ENCODE peak calls at places on chromosomes 4 and X, in six cellular contexts. B, K, L, U, M and O are unnamed samples.

GRCh38 chrX:39609941-39610340 is 487.8 kb downstream of the BCOR start:
- DNase-seq in B (no peak), K (no peak), L (no peak), U (no peak), M (no peak), O (no peak)

GRCh38 chrX:130669233-130669632 is 233.8 kb downstream of the ENOX2 start:
- DNase-seq in B (no peak), K (no peak), L (no peak), U (no peak), M (no peak), O (no peak)

GRCh38 chrX:53281321-53281822 is at the start of gene IQSEC2:
- DNase-seq in B (no peak), K (peak), L (no peak), U (peak), M (no peak), O (peak)

GRCh38 chr4:163638909-163639308 is 144.4 kb downstream of the TMA16 start:
- DNase-seq in B (no peak), K (no peak), L (no peak), U (no peak), M (no peak), O (no peak)

GRCh38 chr4:139973015-139973414 is 181.0 kb downstream of the MAML3 start:
- DNase-seq in B (no peak), K (no peak), L (no peak), U (no peak), M (no peak), O (no peak)

GRCh38 chr4:6929735-6930464 is 20.3 kb downstream of the TBC1D14 start:
- DNase-seq in B (no peak), K (no peak), L (no peak), U (no peak), M (peak), O (no peak)

GRCh38 chr4:127852661-127853060 is 28.0 kb upstream of the PLK4 start:
- DNase-seq in B (no peak), K (no peak), L (no peak), U (no peak), M (no peak), O (no peak)

GRCh38 chr4:167025651-167026050 is 208.6 kb downstream of the SPOCK3 start:
- DNase-seq in B (no peak), K (no peak), L (no peak), U (no peak), M (peak), O (no peak)

GRCh38 chr4:82284475-82284857 is 89.3 kb downstream of the HNRNPD start:
- DNase-seq in B (no peak), K (no peak), L (no peak), U (no peak), M (no peak), O (no peak)

GRCh38 chrX:2710041-2710471 is 19.0 kb downstream of the CD99 start:
- DNase-seq in B (no peak), K (peak), L (no peak), U (no peak), M (no peak), O (peak)

GRCh38 chrX:106742193-106742592 is 15.7 kb downstream of the RNF128 start:
- DNase-seq in B (no peak), K (no peak), L (no peak), U (no peak), M (no peak), O (no peak)

GRCh38 chr4:73544620-73545019 is 63.1 kb downstream of the AFM start:
- DNase-seq in B (no peak), K (no peak), L (no peak), U (no peak), M (peak), O (no peak)

GRCh38 chr4:170589597-170590191 is 499.9 kb upstream of the AADAT start:
- DNase-seq in B (peak), K (no peak), L (peak), U (no peak), M (peak), O (no peak)

GRCh38 chr4:86594559-86595425 is 677 bp downstream of the PTPN13 start:
- DNase-seq in B (peak), K (no peak), L (no peak), U (no peak), M (no peak), O (peak)

GRCh38 chrX:97547873-97548578 is 664.3 kb downstream of the RPA4 start:
- DNase-seq in B (peak), K (no peak), L (no peak), U (no peak), M (peak), O (no peak)

GRCh38 chrX:10199212-10199611 is 42.4 kb downstream of the CLCN4 start:
- DNase-seq in B (no peak), K (no peak), L (no peak), U (no peak), M (no peak), O (peak)

GRCh38 chr4:108596389-108596788 is 24.0 kb upstream of the RPL34 start:
- DNase-seq in B (no peak), K (no peak), L (no peak), U (no peak), M (no peak), O (no peak)

GRCh38 chrX:36867143-36867542 is 141.0 kb upstream of the FAM47C start:
- DNase-seq in B (peak), K (peak), L (no peak), U (no peak), M (peak), O (no peak)

GRCh38 chr4:95676190-95676589 is 127.4 kb upstream of the UNC5C start:
- DNase-seq in B (no peak), K (no peak), L (no peak), U (no peak), M (no peak), O (no peak)

GRCh38 chrX:37627602-37628001 is 56.1 kb downstream of the LANCL3 start:
- DNase-seq in B (no peak), K (no peak), L (no peak), U (no peak), M (no peak), O (no peak)

GRCh38 chrX:135707880-135708279 is 5.6 kb upstream of the CT45A1 start:
- DNase-seq in B (peak), K (peak), L (no peak), U (peak), M (peak), O (peak)

GRCh38 chr4:71941001-71941400 is 90.8 kb upstream of the NPFFR2 start:
- DNase-seq in B (peak), K (peak), L (no peak), U (peak), M (peak), O (no peak)

GRCh38 chrX:118974088-118974907 is at the start of gene LONRF3:
- DNase-seq in B (peak), K (peak), L (no peak), U (no peak), M (peak), O (peak)

GRCh38 chr4:23999714-24000113 is 109.9 kb upstream of the PPARGC1A start:
- DNase-seq in B (no peak), K (no peak), L (no peak), U (no peak), M (no peak), O (no peak)

GRCh38 chrX:42422961-42423360 is 355.0 kb downstream of the PPP1R2C start:
- DNase-seq in B (no peak), K (no peak), L (no peak), U (no peak), M (no peak), O (no peak)

DNA sequence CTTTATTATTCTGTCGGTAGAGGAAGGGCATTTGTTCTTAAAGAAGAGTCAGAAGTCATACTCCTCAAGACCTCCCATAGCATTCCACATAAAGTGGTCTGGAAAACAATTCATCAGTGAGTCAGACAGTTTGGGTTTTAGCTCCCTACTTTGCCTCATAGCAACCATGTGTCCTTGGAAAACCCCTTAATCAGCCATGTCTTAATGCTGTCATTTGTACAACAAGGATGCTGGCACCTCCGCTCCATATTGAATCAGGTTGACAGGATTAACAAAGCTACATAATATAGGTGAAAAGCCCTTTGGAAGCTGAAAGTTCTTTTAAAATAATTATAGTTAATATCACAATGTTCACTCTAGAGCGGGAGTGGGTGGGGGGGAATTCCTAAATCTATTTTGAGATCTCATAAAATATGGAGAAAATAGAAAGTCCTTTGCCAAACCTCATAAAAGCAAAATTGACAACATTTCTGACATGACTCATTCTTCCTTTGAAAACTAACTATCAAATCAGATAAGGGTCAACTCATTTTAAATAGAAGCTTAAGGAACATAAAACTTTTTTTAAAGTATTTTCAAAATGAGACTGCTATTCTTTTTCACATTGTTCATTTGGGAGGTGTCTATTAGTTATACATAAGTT is 37.3 kb upstream of the GUCY1A1 start:
- DNase-seq in B (no peak), K (no peak), L (no peak), U (no peak), M (no peak), O (no peak)
- TF ChIP-seq GABPA in B (no peak), K (no peak), L (no peak), U (no peak), M (no peak), O (no peak)

GRCh38 chr4:101843054-101843453 is 52.5 kb downstream of the BANK1 start:
- DNase-seq in B (no peak), K (no peak), L (no peak), U (no peak), M (no peak), O (no peak)
- TF ChIP-seq GABPA in B (no peak), K (no peak), L (no peak), U (no peak), M (no peak), O (no peak)

GRCh38 chr4:118904935-118905334 is 16.3 kb downstream of the SYNPO2 start:
- DNase-seq in B (peak), K (peak), L (no peak), U (no peak), M (no peak), O (peak)
- TF ChIP-seq GABPA in B (no peak), K (no peak), L (no peak), U (no peak), M (no peak), O (no peak)

DNA sequence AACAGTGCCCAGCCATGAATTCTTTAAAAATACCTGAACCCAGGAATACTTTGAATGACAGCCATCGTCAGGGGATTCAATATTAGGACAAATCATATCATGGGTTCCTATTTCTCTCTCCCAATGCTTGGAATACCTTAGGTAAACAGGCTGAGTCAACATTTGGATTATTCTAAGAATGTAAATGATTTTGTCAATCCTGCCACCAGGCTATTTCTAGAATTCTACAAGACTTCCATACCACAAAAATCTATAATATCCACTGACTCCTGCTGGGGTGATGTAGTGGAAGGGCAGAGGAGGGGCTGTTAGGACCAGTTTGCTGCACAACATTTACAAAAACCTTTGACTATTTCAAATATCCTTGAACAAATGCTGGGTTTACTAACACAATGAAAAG is 65.2 kb downstream of the IGFBP7 start:
- DNase-seq in B (no peak), K (no peak), L (no peak), U (no peak), M (peak), O (no peak)
- TF ChIP-seq GABPA in B (no peak), K (no peak), L (no peak), U (no peak), M (no peak), O (no peak)

DNA sequence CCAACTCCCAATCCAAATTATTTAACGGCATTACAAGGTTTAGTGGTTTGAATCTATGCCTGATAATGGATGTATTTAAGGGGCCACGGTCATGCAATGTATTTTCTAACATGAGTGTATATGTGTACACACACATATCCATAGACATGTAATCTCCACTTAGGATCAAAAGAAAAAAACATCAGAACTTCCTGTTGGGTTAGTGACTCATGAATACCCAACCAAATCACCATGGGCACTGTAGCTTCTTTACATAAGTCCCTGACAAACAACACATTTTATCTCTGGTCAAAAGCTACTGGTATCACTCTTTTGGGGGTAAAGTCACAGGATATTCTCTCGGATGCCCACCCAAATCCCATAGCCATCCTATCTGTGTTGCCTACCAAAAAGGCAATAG is 36.5 kb upstream of the TFDP3 start:
- DNase-seq in B (no peak), K (no peak), L (no peak), U (no peak), M (peak), O (no peak)
- TF ChIP-seq GABPA in B (no peak), K (no peak), L (no peak), U (no peak), M (no peak), O (no peak)

GRCh38 chr4:2803624-2804448 is 11.0 kb downstream of the SH3BP2 start:
- DNase-seq in B (no peak), K (peak), L (no peak), U (no peak), M (no peak), O (peak)

GRCh38 chr4:2806392-2807355 is 13.8 kb downstream of the SH3BP2 start:
- DNase-seq in B (peak), K (no peak), L (no peak), U (no peak), M (no peak), O (no peak)

GRCh38 chr4:2805712-2806391 is 13.0 kb downstream of the SH3BP2 start:
- DNase-seq in B (no peak), K (no peak), L (no peak), U (no peak), M (no peak), O (no peak)

GRCh38 chr4:2804449-2804972 is 11.6 kb downstream of the SH3BP2 start:
- DNase-seq in B (no peak), K (no peak), L (no peak), U (no peak), M (no peak), O (no peak)

DNA sequence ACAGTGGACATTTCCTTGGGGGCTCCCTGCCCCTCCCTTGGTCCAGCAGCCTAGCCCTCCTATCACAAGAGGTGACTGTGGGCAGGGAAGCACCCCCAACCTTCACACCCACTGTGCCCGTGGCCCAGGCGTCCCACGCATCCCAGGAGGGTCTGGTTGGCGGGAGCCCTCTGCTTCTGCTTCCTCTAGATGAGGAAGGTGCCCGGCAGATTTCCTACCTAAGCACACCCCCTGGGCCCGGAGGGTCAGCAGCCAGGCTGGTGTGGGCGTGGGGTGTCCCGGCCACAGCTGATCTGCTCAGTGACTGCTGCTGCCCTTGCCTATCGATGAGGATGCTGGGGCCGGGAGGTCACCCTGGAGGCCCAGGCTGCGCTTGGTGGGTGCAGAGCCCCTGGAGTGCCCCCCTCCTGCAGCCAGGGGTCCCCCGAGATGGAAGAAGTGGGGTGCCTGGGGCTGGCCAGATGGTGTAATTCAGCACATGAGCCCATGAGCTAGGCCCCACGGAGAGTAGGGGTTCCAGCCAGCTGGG is 12.2 kb downstream of the SH3BP2 start:
- DNase-seq in B (no peak), K (no peak), L (no peak), U (no peak), M (no peak), O (no peak)
- TF ChIP-seq GABPA in B (no peak), K (no peak), L (no peak), U (no peak), M (no peak), O (no peak)

GRCh38 chrX:67734111-67734753 is 190.4 kb downstream of the AR start:
- DNase-seq in B (no peak), K (no peak), L (no peak), U (no peak), M (no peak), O (peak)

GRCh38 chrX:67727576-67727975 is 183.8 kb downstream of the AR start:
- DNase-seq in B (no peak), K (no peak), L (no peak), U (no peak), M (no peak), O (no peak)

GRCh38 chrX:67732864-67733263 is 189.0 kb downstream of the AR start:
- DNase-seq in B (no peak), K (no peak), L (no peak), U (no peak), M (no peak), O (peak)
- TF ChIP-seq GABPA in B (no peak), K (no peak), L (no peak), U (no peak), M (no peak), O (no peak)

DNA sequence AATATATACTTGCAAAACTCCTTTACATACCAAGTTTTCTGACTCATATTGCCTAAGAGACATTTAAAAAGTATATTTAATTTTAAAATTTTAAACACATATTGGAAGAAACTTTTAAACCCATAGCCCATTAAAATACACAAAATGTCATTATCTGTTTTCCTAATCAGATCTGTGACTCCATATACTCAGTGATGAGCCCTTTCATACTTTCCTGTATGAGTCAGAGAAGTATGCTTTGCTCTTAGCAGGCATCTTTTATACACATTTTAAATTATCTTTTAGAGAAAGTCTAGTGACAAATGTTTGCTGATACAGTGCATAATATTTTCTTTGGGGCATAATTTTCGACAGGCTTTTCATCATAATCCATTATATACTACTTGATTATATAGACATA is 26.4 kb downstream of the SPIN3 start:
- DNase-seq in B (no peak), K (no peak), L (no peak), U (no peak), M (no peak), O (no peak)
- TF ChIP-seq GABPA in B (no peak), K (no peak), L (no peak), U (no peak), M (no peak), O (no peak)